ENCODE peak calls at places on chromosomes 4 and X, in six cellular contexts. X is SK-N-SH, Z is T-helper 2 cell, A is natural killer cell, U is WTC11, C is tibial artery. W is an unnamed sample.

GRCh38 chr4:15729910-15730533 is 27.2 kb downstream of the BST1 start:
- DNase-seq in U (no peak), A (no peak), C (no peak), Z (peak), X (peak), W (no peak)

GRCh38 chrX:103531002-103531401 is 11.7 kb upstream of the RAB40A start:
- DNase-seq in Z (no peak), X (no peak), C (no peak), U (no peak), A (no peak), W (no peak)

GRCh38 chr4:119729815-119730643 is 101.4 kb upstream of the PDE5A start:
- DNase-seq in C (peak), Z (no peak), X (peak), U (no peak), A (no peak), W (no peak)

GRCh38 chr4:1210241-1210841 is 38.0 kb upstream of the SPON2 start:
- DNase-seq in U (no peak), X (no peak), Z (no peak), C (peak), A (no peak), W (no peak)

GRCh38 chrX:84223261-84223660 is 35.3 kb upstream of the RPS6KA6 start:
- DNase-seq in U (no peak), Z (no peak), X (peak), C (no peak), A (no peak), W (no peak)

GRCh38 chr4:122705547-122705946 is 27.0 kb upstream of the BBS12 start:
- DNase-seq in Z (no peak), U (no peak), A (no peak), X (no peak), C (no peak), W (no peak)

GRCh38 chrX:34877451-34877850 is 65.1 kb upstream of the FAM47B start:
- DNase-seq in A (no peak), X (no peak), U (no peak), C (no peak), Z (no peak), W (no peak)

GRCh38 chr4:78689700-78690318 is 86.3 kb upstream of the BMP2K start:
- DNase-seq in Z (no peak), A (no peak), C (no peak), U (no peak), X (no peak), W (no peak)

GRCh38 chrX:12997898-12998687 is 23.2 kb downstream of the TMSB4X start:
- DNase-seq in Z (no peak), A (no peak), X (no peak), C (no peak), U (no peak), W (no peak)

GRCh38 chr4:132934901-132935300 is 214.2 kb upstream of the PCDH10 start:
- DNase-seq in C (no peak), Z (no peak), X (no peak), U (no peak), A (no peak), W (no peak)

GRCh38 chr4:140611854-140612253 is 43.1 kb upstream of the UCP1 start:
- DNase-seq in Z (no peak), X (no peak), C (no peak), A (no peak), U (no peak), W (no peak)

GRCh38 chr4:157300678-157301077 is 80.2 kb downstream of the GRIA2 start:
- DNase-seq in Z (no peak), U (no peak), C (no peak), A (no peak), X (peak), W (no peak)

GRCh38 chr4:4912155-4912554 is 52.7 kb downstream of the MSX1 start:
- DNase-seq in A (no peak), X (no peak), Z (no peak), U (no peak), C (no peak), W (no peak)

GRCh38 chr4:52837716-52838558 is 24.2 kb upstream of the RASL11B start:
- DNase-seq in Z (no peak), X (no peak), C (no peak), U (no peak), A (no peak), W (no peak)

GRCh38 chr4:181301735-181302380 is 941.3 kb upstream of the TENM3 start:
- DNase-seq in U (peak), A (no peak), X (no peak), Z (no peak), C (no peak), W (no peak)

GRCh38 chr4:78569291-78569821 is 17.8 kb downstream of the ANXA3 start:
- DNase-seq in X (no peak), U (no peak), Z (no peak), A (no peak), C (no peak), W (no peak)

GRCh38 chr4:151948351-151949016 is 187.7 kb upstream of the GATB start:
- DNase-seq in U (no peak), A (no peak), C (no peak), X (no peak), Z (no peak), W (no peak)

GRCh38 chr4:70768301-70768948 is 46.7 kb downstream of the RUFY3 start:
- DNase-seq in C (no peak), Z (no peak), U (no peak), A (no peak), X (no peak), W (no peak)

GRCh38 chr4:85866508-85866907 is 391.6 kb downstream of the ARHGAP24 start:
- DNase-seq in A (no peak), Z (no peak), X (no peak), C (no peak), U (no peak), W (no peak)

GRCh38 chr4:101103381-101104142 is 243.8 kb downstream of the PPP3CA start:
- DNase-seq in Z (no peak), X (peak), C (no peak), U (no peak), A (no peak), W (no peak)

GRCh38 chr4:66300336-66300934 is 630.1 kb upstream of the EPHA5 start:
- DNase-seq in U (no peak), X (no peak), A (no peak), C (no peak), Z (no peak), W (no peak)

GRCh38 chr4:138445098-138445497 is 202.9 kb upstream of the SLC7A11 start:
- DNase-seq in Z (no peak), X (no peak), U (no peak), A (no peak), C (no peak), W (no peak)

GRCh38 chr4:116400480-116400879 is 684.9 kb downstream of the TRAM1L1 start:
- DNase-seq in A (no peak), C (no peak), Z (no peak), U (no peak), X (no peak), W (no peak)

GRCh38 chr4:175246941-175247340 is 328.8 kb downstream of the ADAM29 start:
- DNase-seq in A (no peak), C (no peak), Z (no peak), U (no peak), X (no peak), W (no peak)

GRCh38 chr4:38190717-38191178 is 230.6 kb downstream of the PTTG2 start:
- DNase-seq in U (no peak), X (peak), C (peak), A (no peak), Z (no peak), W (no peak)

GRCh38 chrX:25941087-25941486 is 197.1 kb upstream of the MAGEB18 start:
- DNase-seq in X (no peak), C (no peak), U (no peak), A (no peak), Z (no peak), W (no peak)

GRCh38 chr4:98467627-98468072 is 190.8 kb downstream of the TSPAN5 start:
- DNase-seq in A (peak), X (peak), C (peak), U (peak), Z (peak), W (peak)

GRCh38 chr4:104417483-104417882 is 77.2 kb downstream of the CXXC4 start:
- DNase-seq in Z (no peak), C (no peak), U (no peak), X (no peak), A (no peak), W (no peak)

GRCh38 chr4:88185916-88186315 is 27.5 kb upstream of the ABCG2 start:
- DNase-seq in U (no peak), X (no peak), Z (no peak), A (no peak), C (no peak), W (no peak)

GRCh38 chr4:2535386-2536192 is 858 bp upstream of the FAM193A start:
- DNase-seq in A (peak), Z (peak), X (peak), C (peak), U (peak), W (peak)

GRCh38 chr4:147865926-147866325 is 134.0 kb downstream of the ARHGAP10 start:
- DNase-seq in U (no peak), X (no peak), A (no peak), Z (no peak), C (no peak), W (no peak)

GRCh38 chrX:94178145-94178790 is 504.3 kb downstream of the FAM133A start:
- DNase-seq in Z (no peak), A (no peak), C (no peak), X (no peak), U (no peak), W (no peak)

GRCh38 chr4:185945238-185945637 is 123.7 kb upstream of the TLR3 start:
- DNase-seq in Z (no peak), A (no peak), C (no peak), U (no peak), X (no peak), W (no peak)

GRCh38 chr4:41160010-41160789 is 54.1 kb downstream of the APBB2 start:
- DNase-seq in X (no peak), U (no peak), C (no peak), Z (no peak), A (no peak), W (no peak)

GRCh38 chr4:11232004-11232403 is 196.7 kb downstream of the HS3ST1 start:
- DNase-seq in C (no peak), A (no peak), Z (no peak), U (no peak), X (no peak), W (no peak)

GRCh38 chr4:60655356-60655755 is 544.8 kb upstream of the ADGRL3 start:
- DNase-seq in C (no peak), X (no peak), Z (no peak), A (no peak), U (no peak), W (no peak)

GRCh38 chr4:113255628-113256027 is 206.2 kb downstream of the ANK2 start:
- DNase-seq in U (no peak), X (no peak), Z (no peak), A (no peak), C (no peak), W (no peak)

GRCh38 chr4:164482788-164483187 is 271.1 kb upstream of the SMIM31 start:
- DNase-seq in A (no peak), Z (no peak), X (no peak), U (no peak), C (no peak), W (no peak)

GRCh38 chr4:139167774-139168444 is 9.1 kb downstream of the ELF2 start:
- DNase-seq in X (peak), A (no peak), Z (no peak), C (no peak), U (no peak), W (no peak)